ENCODE peak calls at places on chromosomes 1 and 21, in five cellular contexts. O is GM23338, F is HL-60, W is transverse colon, L is prostate gland. N is an unnamed sample.

GRCh38 chr1:56643661-56644060 is 1.5 kb upstream of the PRKAA2 start:
- DNase-seq in O (no peak), F (no peak), W (no peak), L (no peak), N (no peak)

GRCh38 chr1:52435650-52436049 is 31.2 kb downstream of the PRPF38A start:
- DNase-seq in O (no peak), F (no peak), W (no peak), L (no peak), N (no peak)

GRCh38 chr1:153542956-153543737 is 2.4 kb upstream of the S100A5 start:
- DNase-seq in O (no peak), F (no peak), W (no peak), L (no peak), N (no peak)

GRCh38 chr1:201715801-201716741 is 112.9 kb upstream of the IPO9 start:
- DNase-seq in O (no peak), F (no peak), W (no peak), L (no peak), N (no peak)

GRCh38 chr1:207828485-207829158 is 76.8 kb downstream of the CD46 start:
- DNase-seq in O (peak), F (peak), W (peak), L (peak), N (peak)

GRCh38 chr1:17923684-17924083 is 168.6 kb downstream of the ACTL8 start:
- DNase-seq in O (no peak), F (no peak), W (no peak), L (no peak), N (peak)

GRCh38 chr1:168728452-168729404 is at the start of gene DPT:
- DNase-seq in O (no peak), F (no peak), W (no peak), L (no peak), N (no peak)

GRCh38 chr1:78210167-78210566 is 164.4 kb downstream of the GIPC2 start:
- DNase-seq in O (no peak), F (no peak), W (no peak), L (no peak), N (no peak)

GRCh38 chr1:117069220-117069844 is 9.2 kb downstream of the TTF2 start:
- DNase-seq in O (no peak), F (no peak), W (no peak), L (no peak), N (no peak)

GRCh38 chr1:172134087-172134731 is 286.3 kb upstream of the C1orf105 start:
- DNase-seq in O (no peak), F (no peak), W (no peak), L (no peak), N (no peak)

GRCh38 chr1:177092001-177092400 is 72.5 kb downstream of the ASTN1 start:
- DNase-seq in O (no peak), F (no peak), W (no peak), L (no peak), N (no peak)

GRCh38 chr21:42836767-42837301 is 42.5 kb downstream of the WDR4 start:
- DNase-seq in O (no peak), F (no peak), W (no peak), L (no peak), N (peak)

GRCh38 chr1:50441183-50441582 is 17.9 kb upstream of the DMRTA2 start:
- DNase-seq in O (no peak), F (no peak), W (no peak), L (no peak), N (no peak)

GRCh38 chr1:209433649-209434031 is 149.9 kb upstream of the CAMK1G start:
- DNase-seq in O (no peak), F (no peak), W (no peak), L (no peak), N (no peak)

GRCh38 chr1:167463856-167464565 is 54.3 kb downstream of the CD247 start:
- DNase-seq in O (no peak), F (no peak), W (no peak), L (no peak), N (no peak)

GRCh38 chr1:27585684-27586083 is 18.3 kb downstream of the AHDC1 start:
- DNase-seq in O (no peak), F (no peak), W (no peak), L (no peak), N (no peak)

GRCh38 chr1:36523850-36524249 is 41.1 kb upstream of the CSF3R start:
- DNase-seq in O (peak), F (no peak), W (no peak), L (no peak), N (peak)

GRCh38 chr1:174445351-174445750 is 2.4 kb upstream of the GPR52 start:
- DNase-seq in O (no peak), F (no peak), W (no peak), L (no peak), N (no peak)

GRCh38 chr1:179217943-179218507 is 11.5 kb downstream of the ABL2 start:
- DNase-seq in O (no peak), F (peak), W (no peak), L (no peak), N (no peak)

GRCh38 chr1:165974598-165975131 is 147.3 kb downstream of the UCK2 start:
- DNase-seq in O (no peak), F (no peak), W (no peak), L (no peak), N (no peak)

GRCh38 chr1:94530373-94530878 is 11.1 kb downstream of the F3 start:
- DNase-seq in O (no peak), F (no peak), W (no peak), L (no peak), N (no peak)

GRCh38 chr21:26840912-26841311 is 4.3 kb downstream of the ADAMTS1 start:
- DNase-seq in O (no peak), F (no peak), W (no peak), L (no peak), N (no peak)

GRCh38 chr1:104648269-104648691 is 898.6 kb downstream of the AMY1C start:
- DNase-seq in O (peak), F (no peak), W (no peak), L (no peak), N (no peak)

GRCh38 chr1:46369542-46370213 is 24.4 kb upstream of the FAAH start:
- DNase-seq in O (no peak), F (no peak), W (no peak), L (no peak), N (no peak)

GRCh38 chr1:76713535-76713934 is 153.7 kb upstream of the ST6GALNAC5 start:
- DNase-seq in O (no peak), F (no peak), W (no peak), L (no peak), N (no peak)

GRCh38 chr1:16461681-16462080 is 21.2 kb downstream of the NECAP2 start:
- DNase-seq in O (no peak), F (no peak), W (no peak), L (no peak), N (no peak)

GRCh38 chr1:209766051-209766450 is 10.2 kb downstream of the TRAF3IP3 start:
- DNase-seq in O (no peak), F (peak), W (no peak), L (no peak), N (no peak)

GRCh38 chr1:39398278-39399010 is 93.0 kb upstream of the BMP8A start:
- DNase-seq in O (peak), F (peak), W (peak), L (no peak), N (peak)

GRCh38 chr1:183702087-183702812 is 49.1 kb upstream of the APOBEC4 start:
- DNase-seq in O (no peak), F (no peak), W (no peak), L (no peak), N (no peak)

GRCh38 chr1:42381424-42381673 is 757 bp downstream of the RIMKLA start:
- DNase-seq in O (peak), F (no peak), W (no peak), L (no peak), N (no peak)

GRCh38 chr1:10514490-10515235 is 39.9 kb downstream of the PEX14 start:
- DNase-seq in O (peak), F (no peak), W (no peak), L (peak), N (no peak)

GRCh38 chr1:235642021-235642942 is 7.3 kb downstream of the GNG4 start:
- DNase-seq in O (peak), F (no peak), W (no peak), L (peak), N (peak)

GRCh38 chr1:46411601-46412341 is 17.7 kb downstream of the FAAH start:
- DNase-seq in O (peak), F (no peak), W (no peak), L (no peak), N (peak)

GRCh38 chr1:47411441-47411840 is 4.6 kb upstream of the FOXE3 start:
- DNase-seq in O (no peak), F (no peak), W (no peak), L (no peak), N (no peak)

GRCh38 chr1:23198373-23198772 is 18.9 kb downstream of the HTR1D start:
- DNase-seq in O (no peak), F (no peak), W (no peak), L (no peak), N (no peak)

GRCh38 chr1:121483961-121484424 is 299.2 kb downstream of the SRGAP2C start:
- DNase-seq in O (no peak), F (peak), W (no peak), L (no peak), N (no peak)

GRCh38 chr21:38597436-38597835 is 99.2 kb upstream of the ERG start:
- DNase-seq in O (no peak), F (no peak), W (no peak), L (no peak), N (no peak)

GRCh38 chr1:11800756-11801433 is 4.9 kb downstream of the MTHFR start:
- DNase-seq in O (no peak), F (no peak), W (no peak), L (no peak), N (no peak)
- H3K27ac ChIP-seq in O (no peak), F (no peak), W (no peak), L (no peak), N (no peak)

DNA sequence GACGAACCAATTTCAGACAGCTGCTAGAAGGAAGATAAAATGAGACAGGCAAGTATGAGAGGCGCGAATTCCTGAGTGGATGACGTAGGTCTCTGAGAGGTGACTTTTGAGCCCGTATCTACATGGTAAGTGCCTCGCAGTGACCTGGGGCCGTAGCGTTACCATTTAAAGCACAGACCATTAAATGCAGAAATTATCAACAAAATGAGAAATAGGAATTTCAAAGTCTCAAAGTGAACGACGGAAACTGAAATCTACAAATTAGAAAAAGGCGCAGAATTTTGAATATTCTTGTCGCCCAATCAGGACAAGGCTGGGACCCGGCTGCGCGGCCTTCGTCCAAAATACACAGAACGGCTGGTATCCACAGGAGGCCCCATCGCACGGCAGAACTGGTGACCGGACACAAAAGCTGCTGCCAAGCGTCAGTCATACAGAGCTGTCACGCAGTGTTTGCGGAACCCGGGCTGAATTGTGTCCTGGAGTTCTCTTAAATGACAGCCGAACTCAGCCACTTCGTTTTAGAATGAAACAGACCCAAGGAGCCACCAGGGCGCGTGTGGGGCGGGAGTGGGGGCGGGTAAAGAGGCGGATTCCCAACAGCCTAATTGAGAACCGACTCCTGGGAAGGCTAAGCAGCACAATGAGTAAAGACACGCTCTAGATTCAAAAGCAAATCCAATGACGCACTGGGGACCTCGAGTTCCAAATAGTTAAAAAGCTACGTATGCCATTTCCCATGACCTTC is 13.8 kb upstream of the BOLA1 start:
- DNase-seq in O (peak), F (peak), W (peak), L (peak), N (peak)
- TF ChIP-seq CTCF in O (no peak), F (no peak), W (peak), L (no peak), N (no peak)

DNA sequence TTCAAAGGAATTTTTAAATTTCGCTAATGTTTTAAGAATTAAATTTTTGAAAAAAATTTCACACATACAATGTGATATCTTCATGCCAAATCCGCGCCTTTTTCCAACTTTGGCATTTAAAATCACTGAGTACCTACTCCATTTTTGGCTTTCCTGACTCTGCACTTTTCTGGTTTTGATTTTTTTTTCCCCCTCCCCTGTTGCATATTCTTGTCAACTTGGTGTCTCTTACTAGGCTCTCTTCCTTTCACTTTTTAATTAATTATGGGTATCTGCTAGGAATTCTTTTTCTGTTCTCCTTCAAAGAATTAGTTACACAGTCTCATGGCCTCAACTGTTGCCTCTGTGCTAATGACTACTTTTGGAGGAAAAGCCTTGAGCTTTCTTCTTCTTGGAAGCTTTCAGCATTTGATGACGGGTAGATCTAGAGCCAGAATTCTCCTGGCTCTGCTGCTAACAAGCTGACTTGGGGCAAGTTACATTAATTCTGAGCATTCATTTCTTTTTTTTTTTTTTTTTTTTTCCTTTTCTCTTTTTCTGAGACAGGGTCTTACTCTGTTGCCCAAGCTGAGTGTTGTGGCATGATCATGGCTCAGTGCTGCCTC is 1.8 kb downstream of the AGL start:
- DNase-seq in O (no peak), F (no peak), W (no peak), L (no peak), N (no peak)
- H3K27ac ChIP-seq in O (no peak), F (no peak), W (peak), L (no peak), N (no peak)

GRCh38 chr1:156691665-156692408 is 13.5 kb downstream of the CRABP2 start:
- DNase-seq in O (peak), F (no peak), W (no peak), L (no peak), N (peak)
- TF ChIP-seq CTCF in O (peak), F (no peak), W (no peak), L (peak), N (peak)

GRCh38 chr1:41045740-41046139 is 24.2 kb upstream of the SLFNL1 start:
- DNase-seq in O (no peak), F (no peak), W (peak), L (peak), N (no peak)
- H3K27ac ChIP-seq in O (no peak), F (no peak), W (peak), L (peak), N (no peak)

GRCh38 chr1:112141923-112142322 is 152.5 kb upstream of the KCND3 start:
- DNase-seq in O (no peak), F (no peak), W (no peak), L (no peak), N (no peak)

GRCh38 chr1:112144738-112145426 is 155.4 kb upstream of the KCND3 start:
- DNase-seq in O (no peak), F (no peak), W (no peak), L (no peak), N (no peak)

GRCh38 chr1:112141301-112141700 is 151.8 kb upstream of the KCND3 start:
- DNase-seq in O (no peak), F (no peak), W (no peak), L (no peak), N (no peak)

GRCh38 chr1:112146201-112146715 is 156.8 kb upstream of the KCND3 start:
- DNase-seq in O (no peak), F (no peak), W (no peak), L (no peak), N (no peak)

GRCh38 chr1:112143871-112144441 is 154.5 kb upstream of the KCND3 start:
- DNase-seq in O (no peak), F (no peak), W (no peak), L (no peak), N (no peak)
- TF ChIP-seq CTCF in O (no peak), F (no peak), W (no peak), L (no peak), N (no peak)

DNA sequence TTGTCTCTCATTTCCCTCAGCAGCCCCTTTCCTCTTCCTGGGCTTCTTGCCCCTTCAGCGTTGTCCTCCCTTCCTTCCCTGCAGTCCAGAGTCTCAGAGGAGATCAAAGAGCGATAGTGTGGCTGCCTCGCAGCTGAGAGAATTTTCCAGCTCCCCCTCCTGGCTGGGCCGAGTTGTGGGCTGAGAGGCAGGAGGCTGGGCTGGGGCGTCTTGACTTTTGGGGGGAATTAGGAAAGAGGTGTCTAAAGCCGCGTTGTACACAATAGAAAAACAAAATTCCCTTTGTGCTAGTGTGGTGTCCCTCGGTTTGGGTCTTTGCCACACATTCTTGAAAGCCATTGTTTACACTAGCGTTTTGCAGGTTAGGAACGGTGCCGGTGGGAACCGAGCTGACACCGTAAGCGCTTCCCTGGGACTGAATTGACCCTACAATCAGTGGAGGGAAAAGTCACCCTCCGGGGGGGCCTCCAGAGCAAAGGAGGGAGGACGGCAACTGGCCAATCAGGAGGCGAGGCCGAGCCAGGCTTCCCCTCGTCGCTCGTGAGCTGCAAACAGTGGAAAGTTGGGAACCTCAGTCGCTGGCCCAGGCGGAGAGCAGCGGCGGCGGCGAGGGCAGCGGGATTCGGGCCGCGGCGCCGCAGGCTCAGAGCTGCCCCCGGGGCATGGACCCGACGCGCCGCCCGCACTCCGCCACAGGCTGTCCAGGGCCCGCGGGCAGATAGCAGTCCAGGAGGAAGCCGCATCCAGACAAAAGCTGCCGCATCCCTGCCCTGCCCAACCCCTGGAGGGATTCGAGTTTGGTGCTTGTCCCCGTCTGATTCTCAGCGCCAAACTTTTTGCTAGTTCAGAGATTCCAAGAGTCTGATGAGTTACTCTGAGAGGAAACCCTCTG is at the start of gene HMCN1:
- DNase-seq in O (peak), F (no peak), W (peak), L (peak), N (peak)
- H3K27ac ChIP-seq in O (no peak), F (no peak), W (peak), L (peak), N (peak)

DNA sequence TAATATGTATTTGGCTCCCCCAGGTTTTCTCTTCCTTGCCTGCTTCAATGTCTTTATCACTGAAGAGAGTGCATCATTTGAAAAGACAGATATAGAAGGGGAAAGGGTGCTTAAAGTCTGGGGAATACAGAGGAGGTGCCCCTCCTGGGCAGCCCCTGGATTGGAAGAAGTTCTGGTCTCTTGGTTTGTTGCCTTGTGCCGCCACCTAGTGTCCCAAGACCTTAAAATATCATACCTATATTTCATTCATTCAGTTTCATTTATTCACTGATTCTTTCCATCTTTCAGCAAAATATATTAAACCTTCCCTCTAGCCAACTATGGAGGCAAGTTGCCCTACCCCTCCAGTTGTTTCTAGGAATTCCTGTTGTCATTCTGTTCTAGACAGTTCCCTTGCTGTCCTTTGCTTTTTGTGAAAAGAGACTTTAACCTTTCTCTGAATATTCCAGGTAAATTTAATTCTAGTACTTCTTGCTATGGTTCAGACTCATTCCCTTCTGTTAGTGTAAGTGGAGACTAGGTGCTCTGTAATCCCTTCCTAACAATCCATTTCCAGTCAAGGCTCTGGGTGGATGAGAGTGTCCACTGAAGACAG is 56.1 kb downstream of the MEF2D start:
- DNase-seq in O (peak), F (no peak), W (no peak), L (no peak), N (peak)
- TF ChIP-seq CTCF in O (peak), F (no peak), W (peak), L (no peak), N (peak)

DNA sequence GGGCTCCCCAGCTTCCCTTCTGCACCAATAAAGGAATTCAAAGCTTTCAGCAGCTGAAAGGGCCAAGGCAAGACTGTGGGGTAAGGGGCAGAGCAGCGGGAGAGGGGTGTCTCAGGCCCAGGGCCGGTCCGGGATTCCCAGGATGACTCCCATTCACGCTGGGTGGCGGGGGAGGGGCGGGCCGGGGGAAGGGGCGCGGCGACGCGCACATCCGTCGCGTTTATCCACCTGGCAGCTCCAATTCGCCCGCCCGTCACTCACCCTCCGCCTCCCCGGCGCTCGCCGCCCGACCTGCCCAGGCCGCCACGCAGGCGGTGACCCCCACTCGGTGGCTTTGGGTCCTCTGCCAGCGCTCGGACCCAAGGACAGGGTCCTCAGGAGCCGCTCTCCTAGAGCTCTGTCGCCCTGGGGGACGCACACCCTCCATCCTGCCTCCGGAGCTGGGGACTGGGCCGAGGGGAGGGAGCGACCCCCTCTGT is 3.7 kb downstream of the ADGRB2 start:
- DNase-seq in O (peak), F (no peak), W (no peak), L (no peak), N (peak)
- H3K27ac ChIP-seq in O (peak), F (no peak), W (no peak), L (no peak), N (peak)

N was measured in endodermal cell.